ENCODE peak calls at places on chromosome 2, in four cellular contexts. One of them, this sample, is unnamed.

GRCh38 chr2:228039752-228040534 is 141.5 kb downstream of the SPHKAP start:
- DNase-seq in K562: peak; percentile 1
- DNase-seq in tibial nerve: no peak
- DNase-seq in spleen: no peak
- DNase-seq in this sample: no peak

GRCh38 chr2:47422016-47422415 is 19.1 kb downstream of the MSH2 start:
- DNase-seq in K562: no peak
- DNase-seq in tibial nerve: no peak
- DNase-seq in spleen: no peak
- DNase-seq in this sample: no peak

GRCh38 chr2:56266761-56267411 is 83.1 kb downstream of the CCDC85A start:
- DNase-seq in K562: no peak
- DNase-seq in tibial nerve: no peak
- DNase-seq in spleen: no peak
- DNase-seq in this sample: no peak

GRCh38 chr2:191618789-191619185 is 59.1 kb upstream of the NABP1 start:
- DNase-seq in K562: no peak
- DNase-seq in tibial nerve: no peak
- DNase-seq in spleen: no peak
- DNase-seq in this sample: no peak

GRCh38 chr2:148530350-148530749 is 114.2 kb upstream of the EPC2 start:
- DNase-seq in K562: no peak
- DNase-seq in tibial nerve: no peak
- DNase-seq in spleen: no peak
- DNase-seq in this sample: no peak

GRCh38 chr2:149313512-149313972 is 16.8 kb upstream of the LYPD6 start:
- DNase-seq in K562: peak; percentile 54
- DNase-seq in tibial nerve: no peak
- DNase-seq in spleen: no peak
- DNase-seq in this sample: no peak

GRCh38 chr2:175855794-175856453 is 146.1 kb downstream of the LNPK start:
- DNase-seq in K562: no peak
- DNase-seq in tibial nerve: no peak
- DNase-seq in spleen: no peak
- DNase-seq in this sample: no peak

GRCh38 chr2:127320067-127320466 is 26.1 kb upstream of the ERCC3 start:
- DNase-seq in K562: no peak
- DNase-seq in tibial nerve: no peak
- DNase-seq in spleen: no peak
- DNase-seq in this sample: no peak

GRCh38 chr2:88857951-88858406 is 166.5 kb downstream of the RPIA start:
- DNase-seq in K562: peak; percentile 17
- DNase-seq in tibial nerve: no peak
- DNase-seq in spleen: no peak
- DNase-seq in this sample: no peak
- TF ChIP-seq POLR2A in K562: no peak
- TF ChIP-seq POLR2A in tibial nerve: no peak
- TF ChIP-seq POLR2A in spleen: no peak
- TF ChIP-seq POLR2A in this sample: no peak

GRCh38 chr2:70086278-70086837 is 919 bp upstream of the PCBP1 start:
- DNase-seq in K562: peak; percentile 77
- DNase-seq in tibial nerve: peak; percentile 56
- DNase-seq in spleen: peak; percentile 95
- DNase-seq in this sample: peak; percentile 49

GRCh38 chr2:70086838-70087702 is at the start of gene PCBP1:
- DNase-seq in K562: peak; percentile 97
- DNase-seq in tibial nerve: peak; percentile 94
- DNase-seq in spleen: peak; percentile 98
- DNase-seq in this sample: peak; percentile 84

GRCh38 chr2:70087703-70088507 is 628 bp downstream of the PCBP1 start:
- DNase-seq in K562: peak; percentile 80
- DNase-seq in tibial nerve: no peak
- DNase-seq in spleen: peak; percentile 93
- DNase-seq in this sample: no peak

GRCh38 chr2:70084973-70085710 is 2.1 kb upstream of the PCBP1 start:
- DNase-seq in K562: peak; percentile 84
- DNase-seq in tibial nerve: no peak
- DNase-seq in spleen: peak; percentile 84
- DNase-seq in this sample: no peak

DNA sequence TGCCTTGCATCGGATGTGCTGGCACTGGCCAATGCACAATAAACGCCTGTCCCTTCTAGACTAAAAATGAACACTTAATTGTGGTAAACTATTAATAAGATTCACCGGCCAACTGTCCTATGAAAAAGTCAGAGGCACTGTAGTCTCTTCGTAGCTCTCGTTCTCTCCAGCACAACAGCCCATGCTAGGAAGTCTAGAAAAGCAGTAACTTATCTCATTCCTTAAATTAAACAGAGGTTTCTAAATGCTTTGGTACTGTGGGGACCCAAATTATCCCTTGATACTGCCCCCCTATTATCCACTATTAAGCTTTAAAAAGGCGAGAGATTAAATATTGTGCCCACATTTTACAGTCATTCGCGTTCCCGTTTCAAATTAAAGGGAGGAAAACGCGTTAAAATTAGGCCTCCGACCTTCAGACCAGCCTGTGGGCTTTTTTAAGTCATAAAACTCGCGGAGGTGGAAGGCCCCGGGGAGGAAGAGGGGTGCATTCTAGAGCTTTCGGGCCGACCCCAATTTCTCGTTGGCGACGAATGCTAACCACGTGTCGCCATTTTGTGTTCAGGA is 1.5 kb upstream of the PCBP1 start:
- DNase-seq in K562: no peak
- DNase-seq in tibial nerve: no peak
- DNase-seq in spleen: no peak
- DNase-seq in this sample: no peak
- H3K4me1 ChIP-seq in K562: peaks cover 43% of the 10 kb centered on the region
- H3K4me1 ChIP-seq in tibial nerve: peaks cover 51% of the 10 kb centered on the region
- H3K4me1 ChIP-seq in spleen: peaks cover 45% of the 10 kb centered on the region
- H3K4me1 ChIP-seq in this sample: peaks cover 30% of the 10 kb centered on the region

GRCh38 chr2:23548143-23548769 is 163.3 kb downstream of the KLHL29 start:
- DNase-seq in K562: peak; percentile 6
- DNase-seq in tibial nerve: no peak
- DNase-seq in spleen: no peak
- DNase-seq in this sample: no peak

GRCh38 chr2:23545391-23545790 is 160.4 kb downstream of the KLHL29 start:
- DNase-seq in K562: no peak
- DNase-seq in tibial nerve: no peak
- DNase-seq in spleen: no peak
- DNase-seq in this sample: no peak

GRCh38 chr2:23547725-23548124 is 162.7 kb downstream of the KLHL29 start:
- DNase-seq in K562: no peak
- DNase-seq in tibial nerve: no peak
- DNase-seq in spleen: no peak
- DNase-seq in this sample: no peak

GRCh38 chr2:23545811-23546210 is 160.8 kb downstream of the KLHL29 start:
- DNase-seq in K562: no peak
- DNase-seq in tibial nerve: no peak
- DNase-seq in spleen: no peak
- DNase-seq in this sample: no peak

DNA sequence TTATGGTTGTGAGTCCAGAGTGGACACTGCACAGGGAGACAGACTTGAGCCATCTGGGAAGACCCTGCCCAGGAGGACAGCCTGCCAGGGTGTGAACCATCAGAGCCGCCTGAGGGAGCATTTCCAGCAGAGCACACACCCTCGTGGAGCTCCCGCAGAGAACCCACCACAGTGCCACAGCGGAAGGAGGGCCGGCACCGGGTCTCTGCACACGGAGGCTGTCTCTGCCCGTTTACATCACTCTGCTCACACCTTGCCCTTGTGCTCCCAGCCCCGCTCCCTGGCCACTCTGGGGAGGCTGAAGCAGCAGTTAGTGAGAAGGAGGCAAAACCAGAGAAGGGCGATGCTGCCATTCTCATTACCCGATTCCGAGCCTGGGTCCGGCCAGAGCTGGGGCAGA is 161.9 kb downstream of the KLHL29 start:
- DNase-seq in K562: no peak
- DNase-seq in tibial nerve: no peak
- DNase-seq in spleen: no peak
- DNase-seq in this sample: no peak
- H3K27ac ChIP-seq in K562: no peak overlapping the region
- H3K27ac ChIP-seq in tibial nerve: no peak overlapping the region
- H3K27ac ChIP-seq in spleen: no peak overlapping the region
- H3K27ac ChIP-seq in this sample: no peak overlapping the region

GRCh38 chr2:74391580-74392448 is 11.7 kb upstream of the DCTN1 start:
- DNase-seq in K562: peak; percentile 96
- DNase-seq in tibial nerve: peak; percentile 81
- DNase-seq in spleen: peak; percentile 98
- DNase-seq in this sample: peak; percentile 63
- TF ChIP-seq POLR2A in K562: peak; percentile 55
- TF ChIP-seq POLR2A in tibial nerve: no peak
- TF ChIP-seq POLR2A in spleen: no peak
- TF ChIP-seq POLR2A in this sample: no peak

GRCh38 chr2:205148756-205149155 is 533.5 kb upstream of the NRP2 start:
- DNase-seq in K562: no peak
- DNase-seq in tibial nerve: no peak
- DNase-seq in spleen: no peak
- DNase-seq in this sample: no peak
- H3K4me1 ChIP-seq in K562: no peaks in the 10 kb centered on the region
- H3K4me1 ChIP-seq in tibial nerve: no peaks in the 10 kb centered on the region
- H3K4me1 ChIP-seq in spleen: no peaks in the 10 kb centered on the region
- H3K4me1 ChIP-seq in this sample: no peaks in the 10 kb centered on the region

GRCh38 chr2:9385841-9386240 is 37.5 kb downstream of the ITGB1BP1 start:
- DNase-seq in K562: no peak
- DNase-seq in tibial nerve: no peak
- DNase-seq in spleen: peak; percentile 65
- DNase-seq in this sample: no peak
- H3K27ac ChIP-seq in K562: no peak overlapping the region
- H3K27ac ChIP-seq in tibial nerve: peak overlapping the region; percentile 54
- H3K27ac ChIP-seq in spleen: no peak overlapping the region
- H3K27ac ChIP-seq in this sample: no peak overlapping the region

DNA sequence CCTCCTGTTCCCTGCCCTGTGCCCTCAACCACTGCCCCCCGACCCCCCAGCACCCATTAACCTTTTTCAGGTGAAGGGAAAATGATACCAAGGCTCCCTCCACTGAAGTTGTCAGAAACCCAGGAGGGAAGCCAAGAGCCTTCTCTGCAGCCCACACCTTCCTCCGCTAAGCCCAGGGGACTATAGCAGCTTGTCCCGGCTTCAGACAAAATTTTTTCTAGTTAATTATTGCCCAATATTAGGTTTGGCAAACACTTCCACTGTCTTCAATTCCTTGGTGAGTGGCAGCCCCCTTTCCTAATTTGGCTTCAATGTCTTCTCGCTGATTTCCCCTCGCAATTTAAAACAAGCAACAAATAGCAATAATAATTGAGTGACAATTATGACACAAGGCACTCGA is 23.9 kb downstream of the RFX8 start:
- DNase-seq in K562: no peak
- DNase-seq in tibial nerve: no peak
- DNase-seq in spleen: no peak
- DNase-seq in this sample: no peak
- TF ChIP-seq POLR2A in K562: no peak
- TF ChIP-seq POLR2A in tibial nerve: no peak
- TF ChIP-seq POLR2A in spleen: no peak
- TF ChIP-seq POLR2A in this sample: no peak

DNA sequence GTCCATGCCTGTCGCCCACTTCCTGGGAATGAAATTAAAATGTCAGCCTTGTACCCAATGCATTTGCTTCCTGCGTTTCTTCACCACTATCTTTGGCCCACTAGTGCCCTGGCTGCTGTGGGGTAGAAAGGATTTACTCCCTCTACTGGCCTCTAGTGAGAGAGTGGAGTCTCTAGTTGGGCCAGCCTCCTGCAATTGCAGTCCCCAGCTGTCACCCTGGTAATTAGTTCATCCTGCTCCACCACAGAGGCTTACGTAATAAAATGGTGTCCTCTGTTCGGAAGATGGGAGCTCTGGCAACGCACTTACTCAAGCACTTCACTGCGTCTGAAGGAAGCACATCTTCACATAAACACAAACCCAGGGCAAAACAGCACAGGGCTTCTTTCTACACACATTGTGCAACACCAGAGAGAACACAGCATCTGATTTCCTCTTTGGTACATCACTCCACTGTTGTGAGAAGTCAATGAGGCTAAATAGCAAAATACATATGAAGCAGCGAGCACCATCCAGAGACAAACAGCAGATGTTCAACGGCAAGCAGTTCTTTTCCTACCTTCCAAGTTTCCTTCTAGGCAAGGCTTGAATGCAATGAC is 274.6 kb downstream of the LRATD1 start:
- DNase-seq in K562: peak; percentile 11
- DNase-seq in tibial nerve: no peak
- DNase-seq in spleen: no peak
- DNase-seq in this sample: no peak
- H3K4me1 ChIP-seq in K562: no peaks in the 10 kb centered on the region
- H3K4me1 ChIP-seq in tibial nerve: no peaks in the 10 kb centered on the region
- H3K4me1 ChIP-seq in spleen: no peaks in the 10 kb centered on the region
- H3K4me1 ChIP-seq in this sample: no peaks in the 10 kb centered on the region

GRCh38 chr2:202721621-202722020 is 86.9 kb downstream of the FAM117B start:
- DNase-seq in K562: no peak
- DNase-seq in tibial nerve: no peak
- DNase-seq in spleen: no peak
- DNase-seq in this sample: no peak

GRCh38 chr2:202723746-202724145 is 89.0 kb downstream of the FAM117B start:
- DNase-seq in K562: no peak
- DNase-seq in tibial nerve: no peak
- DNase-seq in spleen: no peak
- DNase-seq in this sample: no peak

GRCh38 chr2:202720226-202720625 is 85.5 kb downstream of the FAM117B start:
- DNase-seq in K562: no peak
- DNase-seq in tibial nerve: no peak
- DNase-seq in spleen: no peak
- DNase-seq in this sample: no peak

DNA sequence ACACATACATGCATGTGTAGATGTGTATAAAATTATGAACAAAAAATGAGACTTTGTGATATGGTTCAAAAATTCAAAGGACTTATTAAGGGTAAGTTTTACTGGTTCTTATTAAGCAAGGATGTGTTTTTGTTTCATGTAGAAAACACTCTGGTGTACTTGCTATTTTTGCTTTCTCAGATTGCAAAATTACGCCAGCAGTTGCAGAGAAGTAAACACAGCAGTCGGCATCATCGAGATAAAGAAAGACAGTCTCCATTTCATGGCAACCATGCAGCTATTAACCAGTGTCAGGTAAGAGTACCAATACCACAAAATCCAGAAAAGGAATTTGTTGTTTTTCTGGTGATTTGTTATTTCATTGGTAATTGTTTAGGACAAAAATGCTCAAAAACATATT is 91.3 kb downstream of the FAM117B start:
- DNase-seq in K562: no peak
- DNase-seq in tibial nerve: no peak
- DNase-seq in spleen: no peak
- DNase-seq in this sample: no peak
- H3K27ac ChIP-seq in K562: no peak overlapping the region
- H3K27ac ChIP-seq in tibial nerve: no peak overlapping the region
- H3K27ac ChIP-seq in spleen: no peak overlapping the region
- H3K27ac ChIP-seq in this sample: no peak overlapping the region